ENCODE peak calls at places on chromosomes 5 and 9, in nine cellular contexts. One of them, this sample, is unnamed.
A peak's percentile ranks its signal among the peaks of the same experiment; 100 is the strongest.

GRCh38 chr9:135198889-135199288 is 111.4 kb downstream of the OLFM1 start:
- DNase-seq in ovary: no peak
- DNase-seq in epithelial cell of esophagus: no peak
- DNase-seq in GM23338: peak; percentile 65
- DNase-seq in NB4: no peak
- DNase-seq in adrenal gland: no peak
- DNase-seq in dorsolateral prefrontal cortex: no peak
- DNase-seq in left ventricle myocardium inferior: no peak
- DNase-seq in lower lobe of right lung: no peak
- DNase-seq in this sample: no peak

GRCh38 chr5:105413406-105413990 is 1850.9 kb upstream of the NUDT12 start:
- DNase-seq in ovary: no peak
- DNase-seq in epithelial cell of esophagus: peak; percentile 8
- DNase-seq in GM23338: no peak
- DNase-seq in NB4: no peak
- DNase-seq in adrenal gland: no peak
- DNase-seq in dorsolateral prefrontal cortex: no peak
- DNase-seq in left ventricle myocardium inferior: no peak
- DNase-seq in lower lobe of right lung: no peak
- DNase-seq in this sample: no peak

GRCh38 chr5:42520957-42521356 is 97.7 kb downstream of the GHR start:
- DNase-seq in ovary: no peak
- DNase-seq in epithelial cell of esophagus: no peak
- DNase-seq in GM23338: no peak
- DNase-seq in NB4: no peak
- DNase-seq in adrenal gland: no peak
- DNase-seq in dorsolateral prefrontal cortex: no peak
- DNase-seq in left ventricle myocardium inferior: no peak
- DNase-seq in lower lobe of right lung: no peak
- DNase-seq in this sample: no peak

GRCh38 chr5:169945831-169946261 is 34.4 kb downstream of the INSYN2B start:
- DNase-seq in ovary: peak; percentile 73
- DNase-seq in epithelial cell of esophagus: peak; percentile 88
- DNase-seq in GM23338: no peak
- DNase-seq in NB4: peak; percentile 17
- DNase-seq in adrenal gland: peak; percentile 10
- DNase-seq in dorsolateral prefrontal cortex: peak; percentile 69
- DNase-seq in left ventricle myocardium inferior: peak; percentile 20
- DNase-seq in lower lobe of right lung: peak; percentile 46
- DNase-seq in this sample: no peak

GRCh38 chr5:145680744-145681143 is 154.4 kb downstream of the PRELID2 start:
- DNase-seq in ovary: no peak
- DNase-seq in epithelial cell of esophagus: no peak
- DNase-seq in GM23338: no peak
- DNase-seq in NB4: no peak
- DNase-seq in adrenal gland: no peak
- DNase-seq in dorsolateral prefrontal cortex: no peak
- DNase-seq in left ventricle myocardium inferior: peak; percentile 25
- DNase-seq in lower lobe of right lung: no peak
- DNase-seq in this sample: no peak

GRCh38 chr5:159198063-159199036 is 11.0 kb downstream of the RNF145 start:
- DNase-seq in ovary: no peak
- DNase-seq in epithelial cell of esophagus: no peak
- DNase-seq in GM23338: no peak
- DNase-seq in NB4: peak; percentile 51
- DNase-seq in adrenal gland: no peak
- DNase-seq in dorsolateral prefrontal cortex: no peak
- DNase-seq in left ventricle myocardium inferior: no peak
- DNase-seq in lower lobe of right lung: no peak
- DNase-seq in this sample: peak; percentile 76

GRCh38 chr9:133276001-133276884 is 1.2 kb upstream of the ABO start:
- DNase-seq in ovary: no peak
- DNase-seq in epithelial cell of esophagus: no peak
- DNase-seq in GM23338: no peak
- DNase-seq in NB4: no peak
- DNase-seq in adrenal gland: no peak
- DNase-seq in dorsolateral prefrontal cortex: peak; percentile 50
- DNase-seq in left ventricle myocardium inferior: no peak
- DNase-seq in lower lobe of right lung: no peak
- DNase-seq in this sample: no peak

GRCh38 chr9:126067031-126067734 is 259.4 kb upstream of the MVB12B start:
- DNase-seq in ovary: no peak
- DNase-seq in epithelial cell of esophagus: no peak
- DNase-seq in GM23338: no peak
- DNase-seq in NB4: no peak
- DNase-seq in adrenal gland: no peak
- DNase-seq in dorsolateral prefrontal cortex: no peak
- DNase-seq in left ventricle myocardium inferior: no peak
- DNase-seq in lower lobe of right lung: no peak
- DNase-seq in this sample: no peak

GRCh38 chr5:83632874-83633273 is 87.8 kb downstream of the HAPLN1 start:
- DNase-seq in ovary: no peak
- DNase-seq in epithelial cell of esophagus: peak; percentile 65
- DNase-seq in GM23338: no peak
- DNase-seq in NB4: no peak
- DNase-seq in adrenal gland: no peak
- DNase-seq in dorsolateral prefrontal cortex: no peak
- DNase-seq in left ventricle myocardium inferior: no peak
- DNase-seq in lower lobe of right lung: no peak
- DNase-seq in this sample: no peak

GRCh38 chr5:144433140-144433822 is 262.6 kb downstream of the KCTD16 start:
- DNase-seq in ovary: no peak
- DNase-seq in epithelial cell of esophagus: no peak
- DNase-seq in GM23338: no peak
- DNase-seq in NB4: no peak
- DNase-seq in adrenal gland: no peak
- DNase-seq in dorsolateral prefrontal cortex: no peak
- DNase-seq in left ventricle myocardium inferior: no peak
- DNase-seq in lower lobe of right lung: no peak
- DNase-seq in this sample: no peak

GRCh38 chr9:93149361-93149760 is 15.3 kb upstream of the NINJ1 start:
- DNase-seq in ovary: no peak
- DNase-seq in epithelial cell of esophagus: no peak
- DNase-seq in GM23338: no peak
- DNase-seq in NB4: no peak
- DNase-seq in adrenal gland: no peak
- DNase-seq in dorsolateral prefrontal cortex: no peak
- DNase-seq in left ventricle myocardium inferior: no peak
- DNase-seq in lower lobe of right lung: no peak
- DNase-seq in this sample: no peak

GRCh38 chr9:73118898-73119554 is 32.6 kb upstream of the ANXA1 start:
- DNase-seq in ovary: no peak
- DNase-seq in epithelial cell of esophagus: peak; percentile 99
- DNase-seq in GM23338: no peak
- DNase-seq in NB4: no peak
- DNase-seq in adrenal gland: no peak
- DNase-seq in dorsolateral prefrontal cortex: no peak
- DNase-seq in left ventricle myocardium inferior: no peak
- DNase-seq in lower lobe of right lung: no peak
- DNase-seq in this sample: no peak

GRCh38 chr5:7756453-7756852 is 94.5 kb downstream of the CFAP90 start:
- DNase-seq in ovary: no peak
- DNase-seq in epithelial cell of esophagus: no peak
- DNase-seq in GM23338: no peak
- DNase-seq in NB4: peak; percentile 55
- DNase-seq in adrenal gland: no peak
- DNase-seq in dorsolateral prefrontal cortex: no peak
- DNase-seq in left ventricle myocardium inferior: no peak
- DNase-seq in lower lobe of right lung: no peak
- DNase-seq in this sample: no peak

GRCh38 chr9:111854799-111855198 is 41.8 kb upstream of the UGCG start:
- DNase-seq in ovary: no peak
- DNase-seq in epithelial cell of esophagus: peak; percentile 53
- DNase-seq in GM23338: no peak
- DNase-seq in NB4: peak; percentile 49
- DNase-seq in adrenal gland: no peak
- DNase-seq in dorsolateral prefrontal cortex: no peak
- DNase-seq in left ventricle myocardium inferior: no peak
- DNase-seq in lower lobe of right lung: no peak
- DNase-seq in this sample: no peak

GRCh38 chr5:1021136-1021968 is 12.8 kb downstream of the NKD2 start:
- DNase-seq in ovary: no peak
- DNase-seq in epithelial cell of esophagus: no peak
- DNase-seq in GM23338: peak; percentile 60
- DNase-seq in NB4: no peak
- DNase-seq in adrenal gland: no peak
- DNase-seq in dorsolateral prefrontal cortex: no peak
- DNase-seq in left ventricle myocardium inferior: peak; percentile 7
- DNase-seq in lower lobe of right lung: peak; percentile 45
- DNase-seq in this sample: peak; percentile 69

GRCh38 chr9:127853312-127854168 is 918 bp downstream of the ENG start:
- DNase-seq in ovary: no peak
- DNase-seq in epithelial cell of esophagus: no peak
- DNase-seq in GM23338: no peak
- DNase-seq in NB4: no peak
- DNase-seq in adrenal gland: no peak
- DNase-seq in dorsolateral prefrontal cortex: no peak
- DNase-seq in left ventricle myocardium inferior: no peak
- DNase-seq in lower lobe of right lung: no peak
- DNase-seq in this sample: no peak
- H3K4me3 ChIP-seq in ovary: peak overlapping the region; percentile 71
- H3K4me3 ChIP-seq in epithelial cell of esophagus: no peak overlapping the region
- H3K4me3 ChIP-seq in GM23338: no peak overlapping the region
- H3K4me3 ChIP-seq in NB4: no peak overlapping the region
- H3K4me3 ChIP-seq in adrenal gland: peak overlapping the region; percentile 73
- H3K4me3 ChIP-seq in dorsolateral prefrontal cortex: peak overlapping the region; percentile 42
- H3K4me3 ChIP-seq in left ventricle myocardium inferior: peak overlapping the region; percentile 73
- H3K4me3 ChIP-seq in lower lobe of right lung: peak overlapping the region; percentile 86
- H3K4me3 ChIP-seq in this sample: no peak overlapping the region

GRCh38 chr5:76403713-76403962 is 553 bp downstream of the IQGAP2 start:
- DNase-seq in ovary: no peak
- DNase-seq in epithelial cell of esophagus: no peak
- DNase-seq in GM23338: no peak
- DNase-seq in NB4: no peak
- DNase-seq in adrenal gland: peak; percentile 45
- DNase-seq in dorsolateral prefrontal cortex: no peak
- DNase-seq in left ventricle myocardium inferior: no peak
- DNase-seq in lower lobe of right lung: no peak
- DNase-seq in this sample: no peak
- TF ChIP-seq CTCF in ovary: no peak
- TF ChIP-seq CTCF in epithelial cell of esophagus: no peak
- TF ChIP-seq CTCF in GM23338: no peak
- TF ChIP-seq CTCF in NB4: peak; percentile 27
- TF ChIP-seq CTCF in adrenal gland: peak; percentile 46
- TF ChIP-seq CTCF in dorsolateral prefrontal cortex: no peak
- TF ChIP-seq CTCF in left ventricle myocardium inferior: no peak
- TF ChIP-seq CTCF in lower lobe of right lung: peak; percentile 18
- TF ChIP-seq CTCF in this sample: peak; percentile 55

GRCh38 chr5:5751987-5752386 is 329.5 kb downstream of the ICE1 start:
- DNase-seq in ovary: no peak
- DNase-seq in epithelial cell of esophagus: no peak
- DNase-seq in GM23338: no peak
- DNase-seq in NB4: no peak
- DNase-seq in adrenal gland: no peak
- DNase-seq in dorsolateral prefrontal cortex: no peak
- DNase-seq in left ventricle myocardium inferior: no peak
- DNase-seq in lower lobe of right lung: no peak
- DNase-seq in this sample: peak; percentile 46

GRCh38 chr5:5752844-5753243 is 330.4 kb downstream of the ICE1 start:
- DNase-seq in ovary: no peak
- DNase-seq in epithelial cell of esophagus: no peak
- DNase-seq in GM23338: no peak
- DNase-seq in NB4: no peak
- DNase-seq in adrenal gland: no peak
- DNase-seq in dorsolateral prefrontal cortex: no peak
- DNase-seq in left ventricle myocardium inferior: no peak
- DNase-seq in lower lobe of right lung: no peak
- DNase-seq in this sample: peak; percentile 81

GRCh38 chr5:5755888-5756287 is 333.4 kb downstream of the ICE1 start:
- DNase-seq in ovary: no peak
- DNase-seq in epithelial cell of esophagus: no peak
- DNase-seq in GM23338: no peak
- DNase-seq in NB4: no peak
- DNase-seq in adrenal gland: no peak
- DNase-seq in dorsolateral prefrontal cortex: no peak
- DNase-seq in left ventricle myocardium inferior: no peak
- DNase-seq in lower lobe of right lung: no peak
- DNase-seq in this sample: peak; percentile 80

DNA sequence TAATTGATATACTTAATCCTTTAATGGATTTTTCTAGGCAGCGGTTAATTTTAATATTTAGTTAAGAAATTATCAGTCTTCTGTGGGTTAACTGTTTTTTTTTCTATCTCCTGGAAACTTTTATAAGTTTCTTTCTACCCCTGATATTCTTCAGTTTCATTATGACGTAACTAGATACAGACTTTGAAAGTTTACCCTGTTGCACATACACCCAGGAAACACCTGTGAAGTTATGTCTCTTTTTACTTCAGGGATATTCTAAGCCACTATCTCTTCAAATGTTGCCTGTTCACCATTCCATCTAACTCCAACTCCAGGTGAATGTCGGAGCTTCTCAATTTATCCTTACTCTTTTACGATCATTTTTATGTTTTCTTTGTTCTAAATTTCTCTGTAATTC is 329.0 kb downstream of the ICE1 start:
- DNase-seq in ovary: no peak
- DNase-seq in epithelial cell of esophagus: no peak
- DNase-seq in GM23338: no peak
- DNase-seq in NB4: no peak
- DNase-seq in adrenal gland: no peak
- DNase-seq in dorsolateral prefrontal cortex: no peak
- DNase-seq in left ventricle myocardium inferior: no peak
- DNase-seq in lower lobe of right lung: no peak
- DNase-seq in this sample: peak; percentile 53
- H3K4me3 ChIP-seq in ovary: no peak overlapping the region
- H3K4me3 ChIP-seq in epithelial cell of esophagus: no peak overlapping the region
- H3K4me3 ChIP-seq in GM23338: no peak overlapping the region
- H3K4me3 ChIP-seq in NB4: no peak overlapping the region
- H3K4me3 ChIP-seq in adrenal gland: no peak overlapping the region
- H3K4me3 ChIP-seq in dorsolateral prefrontal cortex: no peak overlapping the region
- H3K4me3 ChIP-seq in left ventricle myocardium inferior: no peak overlapping the region
- H3K4me3 ChIP-seq in lower lobe of right lung: no peak overlapping the region
- H3K4me3 ChIP-seq in this sample: peak overlapping the region; percentile 22

GRCh38 chr9:137242329-137243204 is 1.5 kb downstream of the TUBB4B start:
- DNase-seq in ovary: no peak
- DNase-seq in epithelial cell of esophagus: no peak
- DNase-seq in GM23338: no peak
- DNase-seq in NB4: no peak
- DNase-seq in adrenal gland: no peak
- DNase-seq in dorsolateral prefrontal cortex: no peak
- DNase-seq in left ventricle myocardium inferior: no peak
- DNase-seq in lower lobe of right lung: no peak
- DNase-seq in this sample: no peak

GRCh38 chr9:137241490-137242328 is 622 bp downstream of the TUBB4B start:
- DNase-seq in ovary: peak; percentile 77
- DNase-seq in epithelial cell of esophagus: peak; percentile 80
- DNase-seq in GM23338: no peak
- DNase-seq in NB4: peak; percentile 63
- DNase-seq in adrenal gland: peak; percentile 72
- DNase-seq in dorsolateral prefrontal cortex: no peak
- DNase-seq in left ventricle myocardium inferior: peak; percentile 72
- DNase-seq in lower lobe of right lung: peak; percentile 76
- DNase-seq in this sample: peak; percentile 58

GRCh38 chr9:137240841-137241489 is at the start of gene TUBB4B:
- DNase-seq in ovary: peak; percentile 100
- DNase-seq in epithelial cell of esophagus: peak; percentile 100
- DNase-seq in GM23338: peak; percentile 99
- DNase-seq in NB4: peak; percentile 100
- DNase-seq in adrenal gland: peak; percentile 100
- DNase-seq in dorsolateral prefrontal cortex: peak; percentile 100
- DNase-seq in left ventricle myocardium inferior: peak; percentile 99
- DNase-seq in lower lobe of right lung: peak; percentile 99
- DNase-seq in this sample: peak; percentile 100

GRCh38 chr9:137237759-137238726 is 3.0 kb upstream of the TUBB4B start:
- DNase-seq in ovary: no peak
- DNase-seq in epithelial cell of esophagus: no peak
- DNase-seq in GM23338: no peak
- DNase-seq in NB4: peak; percentile 42
- DNase-seq in adrenal gland: no peak
- DNase-seq in dorsolateral prefrontal cortex: peak; percentile 77
- DNase-seq in left ventricle myocardium inferior: no peak
- DNase-seq in lower lobe of right lung: no peak
- DNase-seq in this sample: no peak

GRCh38 chr9:137240321-137240840 is 706 bp upstream of the TUBB4B start:
- DNase-seq in ovary: peak; percentile 88
- DNase-seq in epithelial cell of esophagus: peak; percentile 65
- DNase-seq in GM23338: no peak
- DNase-seq in NB4: peak; percentile 83
- DNase-seq in adrenal gland: peak; percentile 72
- DNase-seq in dorsolateral prefrontal cortex: peak; percentile 74
- DNase-seq in left ventricle myocardium inferior: peak; percentile 84
- DNase-seq in lower lobe of right lung: peak; percentile 90
- DNase-seq in this sample: peak; percentile 83
- TF ChIP-seq CTCF in ovary: no peak
- TF ChIP-seq CTCF in epithelial cell of esophagus: no peak
- TF ChIP-seq CTCF in GM23338: peak; percentile 16
- TF ChIP-seq CTCF in NB4: no peak
- TF ChIP-seq CTCF in adrenal gland: no peak
- TF ChIP-seq CTCF in dorsolateral prefrontal cortex: no peak
- TF ChIP-seq CTCF in left ventricle myocardium inferior: peak; percentile 21
- TF ChIP-seq CTCF in lower lobe of right lung: peak; percentile 7
- TF ChIP-seq CTCF in this sample: no peak